ENCODE peak calls at places on chromosome 16, in seven cellular contexts. X is mesendoderm; E is vagina; D is effector memory CD4-positive, alpha-beta T cell; R is CD8-positive, alpha-beta memory T cell; U is GM23248; N is neuronal stem cell. J is an unnamed sample.

GRCh38 chr16:89720859-89721643 is at the start of the genes VPS9D1 and ZNF276:
- DNase-seq in X (peak; percentile 86), E (no peak), D (peak; percentile 78), R (peak; percentile 81), U (peak; percentile 92), N (peak; percentile 81), J (peak; percentile 92)

GRCh38 chr16:56547120-56547948 is 17.5 kb upstream of the MT4 start:
- DNase-seq in X (peak; percentile 37), E (no peak), D (no peak), R (no peak), U (peak; percentile 46), N (peak; percentile 82), J (no peak)

GRCh38 chr16:70687671-70688265 is 1.9 kb upstream of the MTSS2 start:
- DNase-seq in X (no peak), E (no peak), D (no peak), R (no peak), U (no peak), N (no peak), J (no peak)

GRCh38 chr16:75764154-75764768 is 38.0 kb upstream of the CPHXL start:
- DNase-seq in X (peak; percentile 81), E (no peak), D (peak; percentile 46), R (peak; percentile 61), U (peak; percentile 79), N (peak; percentile 40), J (no peak)

GRCh38 chr16:13435873-13436474 is 484.0 kb upstream of the ERCC4 start:
- DNase-seq in X (peak; percentile 78), E (no peak), D (no peak), R (no peak), U (no peak), N (no peak), J (no peak)

GRCh38 chr16:74449470-74449869 is 28.2 kb upstream of the CLEC18B start:
- DNase-seq in X (peak; percentile 23), E (no peak), D (no peak), R (no peak), U (peak; percentile 88), N (no peak), J (no peak)

GRCh38 chr16:15649727-15650018 is 372 bp upstream of the NDE1 start:
- DNase-seq in X (no peak), E (no peak), D (no peak), R (no peak), U (no peak), N (no peak), J (no peak)

GRCh38 chr16:64983983-64984382 is 137.9 kb downstream of the CDH11 start:
- DNase-seq in X (peak; percentile 85), E (no peak), D (no peak), R (no peak), U (peak; percentile 83), N (peak; percentile 30), J (no peak)

GRCh38 chr16:27444015-27444414 is 42.0 kb downstream of the IL21R start:
- DNase-seq in X (no peak), E (no peak), D (no peak), R (no peak), U (peak; percentile 69), N (no peak), J (no peak)

GRCh38 chr16:54957403-54957802 is 26.7 kb downstream of the IRX5 start:
- DNase-seq in X (peak; percentile 54), E (no peak), D (no peak), R (no peak), U (peak; percentile 35), N (no peak), J (no peak)

GRCh38 chr16:5321925-5322324 is 224.3 kb upstream of the EEF2KMT start:
- DNase-seq in X (no peak), E (no peak), D (no peak), R (no peak), U (no peak), N (no peak), J (no peak)

GRCh38 chr16:74736531-74737157 is 36.0 kb upstream of the MLKL start:
- DNase-seq in X (peak; percentile 58), E (no peak), D (no peak), R (no peak), U (no peak), N (no peak), J (peak; percentile 33)

GRCh38 chr16:73956592-73957495 is 339.8 kb upstream of the PSMD7 start:
- DNase-seq in X (peak; percentile 65), E (no peak), D (no peak), R (no peak), U (peak; percentile 80), N (peak; percentile 55), J (no peak)

GRCh38 chr16:17275076-17275732 is 195.6 kb downstream of the XYLT1 start:
- DNase-seq in X (no peak), E (no peak), D (no peak), R (no peak), U (peak; percentile 27), N (no peak), J (no peak)

GRCh38 chr16:31043352-31043751 is 10.0 kb downstream of the STX4 start:
- DNase-seq in X (no peak), E (no peak), D (no peak), R (no peak), U (no peak), N (no peak), J (no peak)

GRCh38 chr16:4261557-4262172 is 11.2 kb downstream of the TFAP4 start:
- DNase-seq in X (peak; percentile 83), E (no peak), D (no peak), R (peak; percentile 7), U (peak; percentile 30), N (peak; percentile 51), J (peak; percentile 28)

GRCh38 chr16:72986011-72986410 is 61.9 kb downstream of the ZFHX3 start:
- DNase-seq in X (no peak), E (no peak), D (no peak), R (no peak), U (peak; percentile 33), N (no peak), J (no peak)

GRCh38 chr16:81444448-81445121 is at the start of gene CMIP:
- DNase-seq in X (peak; percentile 88), E (no peak), D (peak; percentile 75), R (peak; percentile 81), U (peak; percentile 96), N (peak; percentile 73), J (peak; percentile 90)

GRCh38 chr16:3195975-3196374 is 8.0 kb downstream of the OR1F1 start:
- DNase-seq in X (peak; percentile 35), E (no peak), D (no peak), R (no peak), U (no peak), N (no peak), J (no peak)

GRCh38 chr16:69796285-69797118 is 34.4 kb downstream of the WWP2 start:
- DNase-seq in X (peak; percentile 79), E (no peak), D (peak; percentile 7), R (peak; percentile 7), U (peak; percentile 78), N (peak; percentile 58), J (no peak)

GRCh38 chr16:8962393-8963009 is 1.2 kb downstream of the USP7 start:
- DNase-seq in X (peak; percentile 39), E (no peak), D (peak; percentile 53), R (peak; percentile 64), U (peak; percentile 48), N (no peak), J (peak; percentile 62)

GRCh38 chr16:51151951-51152663 is 1.0 kb upstream of the SALL1 start:
- DNase-seq in X (peak; percentile 98), E (no peak), D (no peak), R (no peak), U (peak; percentile 94), N (peak; percentile 97), J (peak; percentile 96)

GRCh38 chr16:51150159-51150893 is 744 bp downstream of the SALL1 start:
- DNase-seq in X (no peak), E (no peak), D (no peak), R (no peak), U (peak; percentile 61), N (no peak), J (no peak)

GRCh38 chr16:51152691-51153261 is 1.7 kb upstream of the SALL1 start:
- DNase-seq in X (peak; percentile 76), E (no peak), D (no peak), R (no peak), U (peak; percentile 80), N (no peak), J (no peak)

GRCh38 chr16:51150894-51151320 is at the start of gene SALL1:
- DNase-seq in X (no peak), E (no peak), D (no peak), R (no peak), U (peak; percentile 74), N (no peak), J (no peak)

GRCh38 chr16:51151435-51151950 is 423 bp upstream of the SALL1 start:
- DNase-seq in X (peak; percentile 96), E (no peak), D (no peak), R (no peak), U (peak; percentile 91), N (peak; percentile 92), J (peak; percentile 93)
- H3K27ac ChIP-seq in X (peak overlapping the region; percentile 96), E (peak overlapping the region; percentile 92), D (no peak overlapping the region), R (no peak overlapping the region), U (peak overlapping the region; percentile 94), N (peak overlapping the region; percentile 100), J (peak overlapping the region; percentile 99)

DNA sequence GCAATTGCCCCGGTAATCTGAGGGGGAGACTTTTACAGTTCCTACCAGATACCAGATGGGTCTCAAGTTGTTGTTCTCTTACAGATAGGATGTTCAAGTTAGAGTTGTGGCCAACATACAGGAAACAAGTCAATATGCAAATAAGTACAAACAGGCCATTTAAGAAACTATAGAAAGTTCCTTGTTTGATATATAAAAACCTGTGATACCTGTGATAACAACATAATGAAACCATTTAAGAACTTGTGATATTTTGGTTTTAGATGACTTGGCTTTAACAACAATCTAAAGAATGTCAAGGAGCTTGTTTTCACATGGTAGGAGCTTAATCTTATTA is 16.8 kb downstream of the CDR2 start:
- DNase-seq in X (no peak), E (no peak), D (no peak), R (peak; percentile 45), U (no peak), N (no peak), J (no peak)
- H3K27ac ChIP-seq in X (no peak overlapping the region), E (peak overlapping the region; percentile 28), D (peak overlapping the region; percentile 63), R (peak overlapping the region; percentile 19), U (no peak overlapping the region), N (no peak overlapping the region), J (no peak overlapping the region)

DNA sequence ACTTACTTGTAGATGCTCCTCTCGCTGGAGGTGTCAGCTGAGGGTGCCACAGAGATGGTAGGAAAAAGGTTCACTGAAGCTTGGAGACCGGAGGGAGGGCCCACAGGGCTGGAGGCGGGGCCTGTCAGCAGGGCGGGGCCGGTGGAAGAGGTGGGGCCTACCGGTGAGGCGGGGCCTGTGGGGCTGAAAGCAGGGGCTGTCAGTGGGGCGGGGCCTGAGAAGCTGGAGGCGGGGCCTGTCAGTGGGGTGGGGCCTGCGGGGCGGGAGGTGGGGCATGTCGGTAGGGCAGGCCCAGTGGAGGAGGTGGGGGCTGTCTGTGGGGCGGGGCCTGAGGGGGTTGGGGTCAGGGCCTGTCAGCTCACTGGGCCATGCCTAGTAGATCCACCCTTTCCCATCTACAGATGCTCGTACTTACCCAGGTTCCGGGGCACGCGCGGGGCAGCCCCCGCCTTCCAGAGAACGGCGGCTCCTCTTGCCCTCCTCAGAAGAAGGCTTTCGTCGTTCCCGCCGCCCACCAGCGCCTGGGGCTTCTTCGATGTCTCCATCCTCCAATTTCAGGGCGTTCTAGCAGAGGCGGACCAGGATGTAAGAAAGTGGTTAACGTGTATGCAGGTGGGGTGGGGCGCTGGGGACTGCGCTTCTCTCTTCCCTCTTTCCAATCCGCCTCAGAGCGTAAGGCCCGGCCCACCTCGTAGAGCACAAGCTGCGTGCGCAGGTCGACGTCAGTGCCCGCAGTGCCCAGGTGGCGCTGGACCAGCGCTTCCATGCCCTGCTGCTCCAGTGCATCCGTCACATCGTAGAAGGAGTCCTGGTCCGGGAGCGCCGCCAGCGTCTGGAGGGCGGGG is 9.8 kb downstream of the TMEM208 start:
- DNase-seq in X (peak; percentile 89), E (no peak), D (peak; percentile 77), R (peak; percentile 64), U (peak; percentile 84), N (no peak), J (peak; percentile 50)
- H3K27ac ChIP-seq in X (no peak overlapping the region), E (no peak overlapping the region), D (peak overlapping the region; percentile 71), R (no peak overlapping the region), U (no peak overlapping the region), N (no peak overlapping the region), J (no peak overlapping the region)

GRCh38 chr16:88719267-88719932 is 13.1 kb downstream of the CTU2 start:
- DNase-seq in X (no peak), E (no peak), D (no peak), R (no peak), U (no peak), N (no peak), J (no peak)
- H3K27ac ChIP-seq in X (no peak overlapping the region), E (no peak overlapping the region), D (no peak overlapping the region), R (no peak overlapping the region), U (no peak overlapping the region), N (no peak overlapping the region), J (no peak overlapping the region)